ENCODE peak calls at places on chromosomes 3 and 15, in nine cellular contexts. K is MM.1S, G is right atrium auricular region, B is AG04449, W is heart right ventricle, I is epithelial cell of proximal tubule, D is astrocyte, U is A673, E is IMR-90. R is an unnamed sample.

GRCh38 chr3:34033840-34034239 is 235.4 kb downstream of the PDCD6IP start:
- DNase-seq in K (no peak), G (no peak), B (no peak), W (no peak), I (no peak), D (no peak), U (no peak), E (no peak), R (no peak)

GRCh38 chr3:3134750-3135448 is 8.2 kb downstream of the TRNT1 start:
- DNase-seq in K (no peak), G (no peak), B (no peak), W (no peak), I (no peak), D (no peak), U (no peak), E (peak), R (no peak)

GRCh38 chr3:41598804-41599481 is 363.0 kb downstream of the ULK4 start:
- DNase-seq in K (no peak), G (no peak), B (no peak), W (no peak), I (no peak), D (peak), U (peak), E (peak), R (no peak)

GRCh38 chr15:63938486-63939061 is 104.8 kb upstream of the HERC1 start:
- DNase-seq in K (no peak), G (peak), B (no peak), W (no peak), I (no peak), D (peak), U (peak), E (peak), R (no peak)

GRCh38 chr15:52164631-52165265 is 26.4 kb downstream of the GNB5 start:
- DNase-seq in K (no peak), G (no peak), B (no peak), W (no peak), I (no peak), D (no peak), U (no peak), E (peak), R (no peak)

GRCh38 chr3:24513463-24513862 is 18.8 kb upstream of the THRB start:
- DNase-seq in K (no peak), G (no peak), B (no peak), W (no peak), I (no peak), D (no peak), U (no peak), E (no peak), R (no peak)

GRCh38 chr3:168040624-168041208 is 55.0 kb downstream of the GOLIM4 start:
- DNase-seq in K (peak), G (no peak), B (peak), W (no peak), I (peak), D (peak), U (peak), E (peak), R (peak)

GRCh38 chr15:69386284-69386683 is 27.9 kb upstream of the KIF23 start:
- DNase-seq in K (no peak), G (no peak), B (no peak), W (no peak), I (no peak), D (no peak), U (no peak), E (no peak), R (no peak)

GRCh38 chr3:14486460-14486859 is 53.7 kb downstream of the GRIP2 start:
- DNase-seq in K (peak), G (no peak), B (no peak), W (no peak), I (no peak), D (no peak), U (no peak), E (no peak), R (no peak)

GRCh38 chr15:95897651-95898050 is 432.8 kb upstream of the NR2F2 start:
- DNase-seq in K (no peak), G (no peak), B (no peak), W (no peak), I (no peak), D (peak), U (no peak), E (no peak), R (no peak)

GRCh38 chr3:143850877-143851276 is 2.6 kb upstream of the SLC9A9 start:
- DNase-seq in K (no peak), G (no peak), B (no peak), W (no peak), I (no peak), D (no peak), U (no peak), E (no peak), R (no peak)

GRCh38 chr3:20575153-20575552 is 389.1 kb upstream of the SGO1 start:
- DNase-seq in K (no peak), G (no peak), B (peak), W (no peak), I (no peak), D (peak), U (no peak), E (peak), R (no peak)

GRCh38 chr15:65819563-65819960 is 27.5 kb upstream of the DENND4A start:
- DNase-seq in K (no peak), G (no peak), B (no peak), W (no peak), I (no peak), D (no peak), U (no peak), E (peak), R (no peak)

GRCh38 chr3:31755911-31756658 is 223.4 kb downstream of the STT3B start:
- DNase-seq in K (no peak), G (no peak), B (no peak), W (no peak), I (no peak), D (no peak), U (no peak), E (no peak), R (no peak)

GRCh38 chr3:106379251-106379750 is 510.5 kb upstream of the CBLB start:
- DNase-seq in K (no peak), G (no peak), B (no peak), W (no peak), I (peak), D (no peak), U (no peak), E (no peak), R (no peak)

GRCh38 chr3:169764164-169764452 is 752 bp downstream of the TERC start:
- DNase-seq in K (no peak), G (no peak), B (no peak), W (no peak), I (no peak), D (peak), U (peak), E (peak), R (no peak)

GRCh38 chr3:43621406-43621973 is 321 bp downstream of the ANO10 start:
- DNase-seq in K (no peak), G (peak), B (no peak), W (no peak), I (no peak), D (no peak), U (no peak), E (no peak), R (no peak)

GRCh38 chr3:8997151-8997550 is 33.9 kb upstream of the RAD18 start:
- DNase-seq in K (no peak), G (peak), B (no peak), W (no peak), I (no peak), D (no peak), U (no peak), E (no peak), R (no peak)

GRCh38 chr3:9000041-9000440 is 36.8 kb upstream of the RAD18 start:
- DNase-seq in K (no peak), G (peak), B (no peak), W (no peak), I (no peak), D (no peak), U (no peak), E (no peak), R (no peak)

GRCh38 chr3:8994226-8994625 is 31.0 kb upstream of the RAD18 start:
- DNase-seq in K (no peak), G (peak), B (no peak), W (no peak), I (no peak), D (no peak), U (no peak), E (no peak), R (no peak)

GRCh38 chr3:8996216-8996615 is 32.9 kb upstream of the RAD18 start:
- DNase-seq in K (no peak), G (peak), B (no peak), W (no peak), I (no peak), D (no peak), U (no peak), E (no peak), R (no peak)

GRCh38 chr3:8996681-8997121 is 33.4 kb upstream of the RAD18 start:
- DNase-seq in K (no peak), G (peak), B (no peak), W (peak), I (no peak), D (peak), U (no peak), E (peak), R (no peak)
- TF ChIP-seq CTCF in K (no peak), G (no peak), B (peak), W (peak), I (peak), D (peak), U (no peak), E (peak), R (peak)

GRCh38 chr3:97970131-97970530 is 2.1 kb downstream of the RIOX2 start:
- DNase-seq in K (no peak), G (no peak), B (no peak), W (no peak), I (no peak), D (no peak), U (no peak), E (no peak), R (no peak)
- H3K4me3 ChIP-seq in K (no peak), G (no peak), B (no peak), W (no peak), I (no peak), D (no peak), U (no peak), E (no peak), R (peak)

DNA sequence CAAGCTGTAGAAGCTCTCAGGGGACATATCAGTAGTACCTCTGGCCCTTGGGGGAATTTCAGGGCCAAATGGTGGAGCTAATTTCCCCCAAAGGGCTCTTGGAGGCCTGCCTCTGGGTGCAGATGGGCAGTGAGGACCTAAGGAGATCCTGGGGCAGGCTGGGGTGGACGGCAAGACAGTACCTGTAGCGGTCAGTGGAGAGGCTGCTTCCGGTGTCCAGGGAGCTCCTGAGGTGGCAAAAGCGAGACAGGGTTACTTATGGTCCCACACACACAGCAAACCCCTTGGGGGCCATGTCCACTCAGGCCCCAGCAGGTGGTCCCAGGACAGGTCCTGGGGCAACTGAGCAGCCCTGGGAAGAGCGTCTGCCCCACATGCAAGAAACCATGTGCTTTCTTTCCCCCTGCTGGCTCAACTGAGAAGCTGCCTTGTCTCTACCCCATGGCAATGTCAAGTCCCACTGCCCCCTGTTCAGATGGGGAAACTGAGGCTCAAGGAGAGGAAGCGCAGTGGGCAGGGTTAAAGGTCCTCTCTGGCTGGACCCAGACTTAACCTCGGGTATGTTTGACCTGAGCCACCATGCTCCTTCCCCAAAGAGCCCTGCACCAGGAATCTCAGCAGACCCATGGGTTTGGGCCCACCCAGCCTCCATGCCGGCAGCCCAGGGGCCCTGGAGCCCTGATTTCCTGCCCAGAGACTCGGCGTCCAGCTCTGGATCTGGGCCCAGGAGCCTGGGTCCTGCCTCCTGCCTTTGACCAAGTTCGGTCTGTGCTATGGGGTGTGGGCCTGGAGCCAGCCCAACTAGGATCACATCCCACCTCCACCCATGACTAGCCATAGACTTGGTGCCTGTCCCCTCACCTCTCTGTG is 25.7 kb downstream of the IQSEC1 start:
- DNase-seq in K (no peak), G (no peak), B (no peak), W (no peak), I (no peak), D (no peak), U (no peak), E (no peak), R (no peak)
- TF ChIP-seq CTCF in K (peak), G (no peak), B (no peak), W (no peak), I (peak), D (no peak), U (no peak), E (no peak), R (no peak)

GRCh38 chr15:68271854-68272471 is 5.6 kb upstream of the FEM1B start:
- DNase-seq in K (no peak), G (no peak), B (peak), W (peak), I (no peak), D (peak), U (no peak), E (peak), R (no peak)
- H3K4me3 ChIP-seq in K (no peak), G (no peak), B (no peak), W (no peak), I (no peak), D (peak), U (no peak), E (no peak), R (peak)

GRCh38 chr3:45688882-45689786 is at the start of gene SACM1L:
- DNase-seq in K (peak), G (peak), B (peak), W (peak), I (peak), D (peak), U (peak), E (peak), R (peak)

GRCh38 chr3:45689787-45690145 is 570 bp downstream of the SACM1L start:
- DNase-seq in K (peak), G (no peak), B (no peak), W (no peak), I (no peak), D (no peak), U (no peak), E (no peak), R (no peak)

GRCh38 chr3:45692866-45693265 is 3.7 kb downstream of the SACM1L start:
- DNase-seq in K (no peak), G (no peak), B (no peak), W (no peak), I (no peak), D (no peak), U (no peak), E (no peak), R (no peak)

GRCh38 chr3:45690331-45691035 is 1.3 kb downstream of the SACM1L start:
- DNase-seq in K (peak), G (no peak), B (no peak), W (no peak), I (no peak), D (peak), U (no peak), E (no peak), R (no peak)

GRCh38 chr3:45693941-45694521 is 4.8 kb downstream of the SACM1L start:
- DNase-seq in K (peak), G (no peak), B (no peak), W (no peak), I (no peak), D (peak), U (no peak), E (no peak), R (no peak)
- TF ChIP-seq CTCF in K (no peak), G (no peak), B (no peak), W (no peak), I (no peak), D (no peak), U (no peak), E (no peak), R (no peak)

GRCh38 chr3:192570757-192571156 is 156.6 kb downstream of the FGF12 start:
- DNase-seq in K (no peak), G (no peak), B (no peak), W (no peak), I (no peak), D (peak), U (peak), E (no peak), R (no peak)
- H3K4me3 ChIP-seq in K (no peak), G (peak), B (peak), W (peak), I (peak), D (peak), U (peak), E (peak), R (peak)

GRCh38 chr3:80606073-80606472 is 838.3 kb upstream of the ROBO1 start:
- DNase-seq in K (no peak), G (no peak), B (no peak), W (no peak), I (no peak), D (no peak), U (peak), E (no peak), R (no peak)
- TF ChIP-seq CTCF in K (no peak), G (no peak), B (no peak), W (no peak), I (no peak), D (no peak), U (peak), E (no peak), R (no peak)

DNA sequence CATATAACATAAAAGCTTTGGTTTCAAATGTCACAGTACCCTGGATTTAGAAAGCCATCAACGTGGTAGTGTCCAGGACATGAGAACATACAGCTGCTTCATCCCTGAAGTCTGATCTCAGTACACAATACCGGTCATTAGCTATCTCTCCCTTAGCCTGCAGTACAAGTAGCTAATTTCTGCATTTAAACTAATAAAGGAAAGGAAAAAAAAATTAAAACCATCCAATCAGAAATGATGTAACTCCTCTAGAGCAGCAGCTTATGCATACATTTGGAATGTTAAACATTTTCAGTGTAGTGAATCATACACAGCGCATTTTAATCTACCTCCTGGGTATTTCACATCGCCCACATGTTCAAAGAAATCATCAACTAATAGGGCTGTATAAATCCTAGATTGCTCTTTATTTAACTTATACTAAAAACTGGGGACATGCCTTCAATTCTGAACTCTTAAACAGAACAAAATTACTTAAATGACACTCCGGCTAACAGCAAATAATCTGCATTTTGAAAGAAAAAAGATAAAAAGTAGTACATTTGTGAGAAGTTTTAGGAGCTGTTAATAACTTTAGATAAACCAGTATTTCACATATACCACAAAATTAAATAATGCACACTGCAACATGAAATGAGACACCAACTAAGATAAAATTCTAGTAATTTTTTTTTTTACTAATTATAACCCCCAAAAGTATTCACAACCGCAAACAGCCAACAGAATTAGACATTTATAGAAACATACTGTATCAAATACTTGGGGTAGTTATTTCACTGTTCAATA is 3.7 kb downstream of the IGF2BP2 start:
- DNase-seq in K (no peak), G (no peak), B (peak), W (no peak), I (peak), D (peak), U (peak), E (peak), R (peak)
- H3K4me3 ChIP-seq in K (no peak), G (no peak), B (peak), W (no peak), I (peak), D (peak), U (peak), E (peak), R (peak)

GRCh38 chr15:72927451-72927850 is 124.8 kb upstream of the NEO1 start:
- DNase-seq in K (no peak), G (no peak), B (no peak), W (no peak), I (no peak), D (no peak), U (no peak), E (no peak), R (no peak)

GRCh38 chr15:72925661-72926060 is 126.6 kb upstream of the NEO1 start:
- DNase-seq in K (no peak), G (no peak), B (no peak), W (no peak), I (no peak), D (peak), U (peak), E (peak), R (no peak)

GRCh38 chr15:72919936-72920455 is 132.3 kb upstream of the NEO1 start:
- DNase-seq in K (no peak), G (no peak), B (no peak), W (no peak), I (no peak), D (peak), U (no peak), E (no peak), R (no peak)

GRCh38 chr15:72923304-72923703 is 129.0 kb upstream of the NEO1 start:
- DNase-seq in K (no peak), G (no peak), B (no peak), W (no peak), I (peak), D (no peak), U (no peak), E (no peak), R (no peak)
- TF ChIP-seq CTCF in K (no peak), G (no peak), B (no peak), W (no peak), I (no peak), D (no peak), U (no peak), E (no peak), R (no peak)

DNA sequence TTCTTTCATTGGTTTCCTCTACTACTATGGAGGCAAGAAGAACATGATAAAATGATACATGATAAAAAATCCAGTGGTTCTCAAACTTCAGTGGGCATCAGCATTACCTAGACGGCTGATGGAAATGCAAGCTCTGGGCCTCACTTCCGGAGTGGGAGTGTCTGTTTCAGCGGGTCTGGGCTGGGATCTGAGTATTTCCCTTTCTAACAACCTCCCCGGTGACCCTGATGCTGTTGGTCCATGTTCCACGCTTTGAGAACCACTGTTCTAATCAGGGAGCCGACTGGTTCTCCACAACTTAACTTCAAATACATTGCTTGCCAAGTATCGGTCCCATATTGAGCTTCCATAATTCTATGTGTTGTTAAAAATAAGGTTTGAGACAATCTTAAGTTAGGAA is 712.3 kb upstream of the LMCD1 start:
- DNase-seq in K (no peak), G (no peak), B (no peak), W (no peak), I (no peak), D (no peak), U (no peak), E (no peak), R (no peak)
- H3K4me3 ChIP-seq in K (no peak), G (no peak), B (no peak), W (no peak), I (no peak), D (no peak), U (no peak), E (no peak), R (no peak)